ENCODE peak calls at places on chromosomes 7 and 10, in five cellular contexts. D is thyroid gland, W is tibial nerve, V is NB4, O is stomach. R is an unnamed sample.

GRCh38 chr10:129131439-129132122 is 335.5 kb upstream of the MGMT start:
- DNase-seq in D (no peak), W (peak), V (no peak), O (no peak), R (no peak)

GRCh38 chr7:69840248-69840647 is 242.0 kb downstream of the AUTS2 start:
- DNase-seq in W (no peak), D (no peak), V (no peak), O (no peak), R (no peak)

GRCh38 chr10:119446441-119447277 is 95.9 kb downstream of the RGS10 start:
- DNase-seq in O (no peak), D (no peak), V (no peak), W (no peak), R (peak)

GRCh38 chr7:137965942-137966624 is 35.8 kb downstream of the CREB3L2 start:
- DNase-seq in V (peak), D (no peak), W (no peak), O (no peak), R (no peak)

GRCh38 chr10:73076361-73077183 is 20.1 kb downstream of the P4HA1 start:
- DNase-seq in W (peak), D (peak), O (peak), V (peak), R (peak)

GRCh38 chr10:36172574-36172973 is 530.5 kb upstream of the FZD8 start:
- DNase-seq in W (no peak), O (no peak), V (no peak), D (no peak), R (no peak)

GRCh38 chr7:20191044-20191867 is 25.9 kb downstream of the MACC1 start:
- DNase-seq in V (peak), W (no peak), D (no peak), O (no peak), R (no peak)

GRCh38 chr10:98916751-98917150 is 318.9 kb downstream of the HPSE2 start:
- DNase-seq in W (no peak), V (no peak), D (no peak), O (no peak), R (no peak)

GRCh38 chr7:157250605-157251228 is 86.1 kb upstream of the DNAJB6 start:
- DNase-seq in W (peak), D (no peak), V (peak), O (no peak), R (peak)

GRCh38 chr10:71501402-71501801 is 104.7 kb downstream of the CDH23 start:
- DNase-seq in W (no peak), V (no peak), D (no peak), O (no peak), R (no peak)

GRCh38 chr7:104341545-104341944 is 13.1 kb downstream of the LHFPL3 start:
- DNase-seq in D (no peak), V (peak), O (no peak), W (no peak), R (no peak)

GRCh38 chr7:130369110-130369711 is 11.1 kb upstream of the CPA1 start:
- DNase-seq in O (no peak), V (peak), W (no peak), D (no peak), R (no peak)

GRCh38 chr10:100724531-100725027 is 20.8 kb upstream of the PAX2 start:
- DNase-seq in V (no peak), W (no peak), D (no peak), O (no peak), R (no peak)

GRCh38 chr10:109328001-109328400 is 595.3 kb downstream of the XPNPEP1 start:
- DNase-seq in V (no peak), D (no peak), O (no peak), W (no peak), R (no peak)

GRCh38 chr7:124575181-124575580 is 190.4 kb downstream of the GPR37 start:
- DNase-seq in V (no peak), D (no peak), W (no peak), O (no peak), R (no peak)

GRCh38 chr7:27113991-27114866 is 11.7 kb upstream of the HOXA2 start:
- DNase-seq in V (no peak), W (no peak), D (no peak), O (no peak), R (no peak)

GRCh38 chr10:3548702-3549101 is 236.3 kb downstream of the KLF6 start:
- DNase-seq in W (no peak), D (no peak), O (no peak), V (no peak), R (no peak)

GRCh38 chr10:128211953-128212727 is 85.9 kb upstream of the MKI67 start:
- DNase-seq in V (peak), D (peak), O (peak), W (peak), R (peak)

GRCh38 chr7:129147723-129148122 is 3.2 kb downstream of the TSPAN33 start:
- DNase-seq in O (no peak), W (no peak), V (no peak), D (no peak), R (no peak)

GRCh38 chr7:141884544-141885227 is 31.5 kb upstream of the OR9A4 start:
- DNase-seq in D (no peak), O (no peak), V (no peak), W (no peak), R (no peak)

GRCh38 chr10:101021692-101022251 is 9.2 kb downstream of the PDZD7 start:
- DNase-seq in O (no peak), D (no peak), W (no peak), V (no peak), R (no peak)

GRCh38 chr10:33669861-33670385 is 335.5 kb upstream of the NRP1 start:
- DNase-seq in D (no peak), V (no peak), W (no peak), O (no peak), R (no peak)

GRCh38 chr7:72447465-72448204 is 35.5 kb upstream of the CALN1 start:
- DNase-seq in W (no peak), D (no peak), V (no peak), O (no peak), R (no peak)

GRCh38 chr7:16587129-16587528 is 58.4 kb downstream of the ANKMY2 start:
- DNase-seq in V (no peak), O (no peak), W (no peak), D (no peak), R (no peak)

GRCh38 chr10:29409241-29410051 is 120.6 kb downstream of the LYZL1 start:
- DNase-seq in V (peak), D (peak), O (peak), W (peak), R (peak)

GRCh38 chr7:69823151-69823744 is 225.0 kb downstream of the AUTS2 start:
- DNase-seq in V (no peak), W (no peak), D (no peak), O (no peak), R (no peak)

DNA sequence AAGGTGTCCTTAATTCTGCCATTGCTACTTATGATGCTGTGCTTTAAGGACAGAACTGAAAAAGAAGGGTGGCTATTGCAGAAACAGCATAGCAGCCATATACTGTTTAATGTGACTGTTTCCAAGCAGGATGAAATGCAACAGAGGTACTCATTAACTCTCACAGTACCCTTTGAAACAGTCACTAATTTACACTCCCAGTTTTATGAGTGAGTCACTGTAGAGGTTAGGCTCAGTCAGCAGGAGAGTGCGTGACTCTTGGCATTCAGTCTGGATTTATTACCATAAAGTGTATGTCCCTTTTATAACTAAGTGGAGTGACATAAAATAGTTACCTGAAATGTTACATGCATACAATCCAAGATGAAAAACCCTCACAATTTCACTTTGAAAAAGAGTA is 27.7 kb downstream of the ALDH18A1 start:
- DNase-seq in V (no peak), W (no peak), D (no peak), O (no peak), R (no peak)
- TF ChIP-seq POLR2A in V (no peak), W (no peak), D (no peak), O (no peak), R (no peak)

DNA sequence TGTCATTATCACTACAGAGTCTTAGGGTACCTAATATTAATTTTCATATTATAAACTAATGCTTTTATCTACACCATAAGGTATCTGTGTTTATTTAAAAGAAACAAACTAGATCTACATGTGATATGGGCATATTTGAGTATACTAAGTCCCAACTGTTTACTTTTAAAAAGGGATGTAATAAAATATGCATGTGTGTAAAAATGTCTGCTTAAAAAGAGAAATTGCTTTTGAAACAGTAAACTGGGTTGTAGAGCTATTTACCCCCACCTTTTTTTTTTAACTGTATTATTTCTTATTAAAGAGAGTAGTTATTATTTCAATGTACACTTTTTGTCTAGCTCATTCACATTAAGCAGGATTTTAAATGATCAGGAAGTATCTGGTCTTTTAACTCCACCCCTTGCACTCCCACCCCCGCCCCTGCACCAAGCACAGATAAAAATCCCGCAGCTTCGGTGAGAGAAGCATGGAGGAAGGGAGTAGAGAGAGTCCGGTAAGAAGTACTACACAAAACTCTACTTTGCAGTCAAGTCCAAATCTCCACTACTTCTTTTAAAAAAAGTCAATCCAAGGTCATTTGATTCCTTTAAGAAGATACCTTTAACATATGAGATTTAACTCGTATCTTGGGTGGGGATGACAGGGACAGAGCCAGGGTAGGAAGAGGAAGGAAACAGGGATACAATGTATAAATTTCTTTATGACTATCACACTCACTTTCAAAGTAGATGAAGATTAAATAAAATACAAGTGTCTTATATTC is 131.9 kb downstream of the NRBF2 start:
- DNase-seq in D (peak), W (peak), V (peak), O (no peak), R (no peak)
- TF ChIP-seq POLR2A in D (peak), W (no peak), V (peak), O (no peak), R (no peak)

GRCh38 chr7:77200542-77200941 is 923 bp upstream of the FGL2 start:
- DNase-seq in O (no peak), V (peak), D (no peak), W (no peak), R (no peak)

GRCh38 chr7:77202544-77202976 is 2.9 kb upstream of the FGL2 start:
- DNase-seq in O (no peak), D (no peak), W (no peak), V (no peak), R (no peak)

GRCh38 chr7:77197135-77197534 is 2.5 kb downstream of the FGL2 start:
- DNase-seq in V (no peak), O (no peak), W (no peak), D (no peak), R (no peak)

GRCh38 chr7:77199008-77199966 is at the start of gene FGL2:
- DNase-seq in W (peak), V (peak), D (peak), O (peak), R (peak)
- TF ChIP-seq POLR2A in W (peak), V (no peak), D (peak), O (no peak), R (no peak)

DNA sequence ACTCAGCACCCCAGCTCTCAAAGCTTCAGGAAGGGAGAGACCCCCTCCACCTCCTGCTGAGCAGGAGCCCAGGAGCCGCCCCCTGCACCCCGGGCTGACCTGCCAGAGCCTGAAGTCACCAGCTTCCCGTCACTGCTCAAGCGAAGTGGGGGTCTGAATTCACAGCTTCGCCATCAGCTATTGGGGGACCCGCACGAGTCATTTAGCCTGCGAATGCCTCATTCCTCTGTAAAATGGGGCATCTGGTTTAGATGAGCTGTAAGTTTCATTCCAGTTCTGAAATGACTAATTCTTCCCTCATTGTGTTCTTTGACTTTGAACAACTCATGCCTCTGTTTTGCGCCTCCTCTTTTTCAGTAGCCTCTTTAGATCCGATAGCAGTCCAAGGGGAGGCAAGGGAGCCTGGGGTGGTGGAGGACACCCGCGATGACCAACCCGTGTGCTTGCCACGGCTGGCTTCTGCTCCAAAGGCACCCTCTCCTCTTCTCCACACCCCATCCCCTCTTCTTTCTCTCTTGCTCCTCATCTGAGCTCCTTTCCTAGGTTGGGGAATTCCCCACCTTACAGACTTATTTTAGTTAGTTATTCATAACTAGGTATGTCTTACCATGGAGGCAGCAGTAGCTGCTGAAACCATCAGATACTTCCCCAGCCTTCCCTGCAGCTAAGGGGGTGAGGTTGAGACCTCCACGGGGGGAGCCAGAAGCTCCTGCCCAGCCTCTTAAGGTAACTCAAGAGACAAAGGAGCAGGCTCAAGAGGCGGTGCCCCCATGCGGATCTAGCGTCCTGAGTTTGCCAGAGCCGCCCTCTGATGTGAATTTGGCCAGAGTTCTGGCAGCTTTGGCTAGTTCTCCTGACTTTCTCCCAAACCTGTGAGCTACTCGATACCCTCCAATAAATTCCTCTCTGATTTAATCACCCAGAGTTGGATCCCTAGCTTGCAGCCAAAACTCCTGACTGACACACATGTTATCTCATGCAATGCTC is 47.7 kb downstream of the RBM17 start:
- DNase-seq in D (no peak), W (no peak), V (no peak), O (no peak), R (no peak)
- TF ChIP-seq POLR2A in D (no peak), W (no peak), V (no peak), O (no peak), R (no peak)

GRCh38 chr7:42237162-42237821 is at the start of gene GLI3:
- DNase-seq in O (peak), D (peak), W (peak), V (peak), R (peak)
- TF ChIP-seq POLR2A in O (no peak), D (peak), W (peak), V (no peak), R (peak)